ENCODE peak calls at places on chromosomes 4 and X, in ten cellular contexts. N is body of pancreas, C is ovary, J is IMR-90, H is lower leg skin, K is A549, R is heart left ventricle, D is thyroid gland, G is HepG2, T is uterus. Q is an unnamed sample.

GRCh38 chr4:59987289-59987688 is 1212.8 kb upstream of the ADGRL3 start:
- DNase-seq in N (no peak), C (no peak), J (no peak), H (no peak), K (no peak), R (no peak), D (no peak), G (no peak), T (no peak), Q (no peak)

GRCh38 chr4:148998719-148999118 is 556.5 kb upstream of the NR3C2 start:
- DNase-seq in N (no peak), C (no peak), J (peak), H (no peak), K (no peak), R (no peak), D (no peak), G (peak), T (no peak), Q (no peak)

GRCh38 chr4:23654791-23655190 is 235.1 kb downstream of the PPARGC1A start:
- DNase-seq in N (no peak), C (no peak), J (no peak), H (no peak), K (no peak), R (no peak), D (no peak), G (no peak), T (no peak), Q (no peak)

GRCh38 chrX:21711126-21711847 is 46.6 kb downstream of the SMPX start:
- DNase-seq in N (no peak), C (no peak), J (no peak), H (no peak), K (no peak), R (peak), D (no peak), G (no peak), T (no peak), Q (no peak)

GRCh38 chr4:74671074-74671698 is 123.1 kb downstream of the BTC start:
- DNase-seq in N (peak), C (no peak), J (peak), H (no peak), K (peak), R (no peak), D (peak), G (peak), T (no peak), Q (peak)

GRCh38 chr4:151228196-151229119 is 48.5 kb upstream of the PRSS48 start:
- DNase-seq in N (no peak), C (no peak), J (peak), H (no peak), K (no peak), R (no peak), D (no peak), G (no peak), T (no peak), Q (no peak)

GRCh38 chr4:136643416-136643815 is 888.9 kb downstream of the PCDH18 start:
- DNase-seq in N (no peak), C (no peak), J (no peak), H (no peak), K (no peak), R (no peak), D (no peak), G (no peak), T (no peak), Q (no peak)

GRCh38 chrX:71612256-71612655 is 6.1 kb downstream of the CXCR3 start:
- DNase-seq in N (no peak), C (no peak), J (no peak), H (no peak), K (no peak), R (no peak), D (no peak), G (no peak), T (no peak), Q (no peak)

GRCh38 chr4:155675709-155676429 is 9.2 kb downstream of the GUCY1A1 start:
- DNase-seq in N (no peak), C (no peak), J (no peak), H (no peak), K (no peak), R (no peak), D (no peak), G (no peak), T (peak), Q (no peak)

GRCh38 chrX:110123331-110123782 is 120.4 kb downstream of the TMEM164 start:
- DNase-seq in N (no peak), C (no peak), J (no peak), H (no peak), K (no peak), R (no peak), D (no peak), G (peak), T (no peak), Q (no peak)

GRCh38 chr4:164212134-164212533 is 541.8 kb upstream of the SMIM31 start:
- DNase-seq in N (no peak), C (no peak), J (no peak), H (no peak), K (no peak), R (no peak), D (no peak), G (no peak), T (no peak), Q (no peak)

DNA sequence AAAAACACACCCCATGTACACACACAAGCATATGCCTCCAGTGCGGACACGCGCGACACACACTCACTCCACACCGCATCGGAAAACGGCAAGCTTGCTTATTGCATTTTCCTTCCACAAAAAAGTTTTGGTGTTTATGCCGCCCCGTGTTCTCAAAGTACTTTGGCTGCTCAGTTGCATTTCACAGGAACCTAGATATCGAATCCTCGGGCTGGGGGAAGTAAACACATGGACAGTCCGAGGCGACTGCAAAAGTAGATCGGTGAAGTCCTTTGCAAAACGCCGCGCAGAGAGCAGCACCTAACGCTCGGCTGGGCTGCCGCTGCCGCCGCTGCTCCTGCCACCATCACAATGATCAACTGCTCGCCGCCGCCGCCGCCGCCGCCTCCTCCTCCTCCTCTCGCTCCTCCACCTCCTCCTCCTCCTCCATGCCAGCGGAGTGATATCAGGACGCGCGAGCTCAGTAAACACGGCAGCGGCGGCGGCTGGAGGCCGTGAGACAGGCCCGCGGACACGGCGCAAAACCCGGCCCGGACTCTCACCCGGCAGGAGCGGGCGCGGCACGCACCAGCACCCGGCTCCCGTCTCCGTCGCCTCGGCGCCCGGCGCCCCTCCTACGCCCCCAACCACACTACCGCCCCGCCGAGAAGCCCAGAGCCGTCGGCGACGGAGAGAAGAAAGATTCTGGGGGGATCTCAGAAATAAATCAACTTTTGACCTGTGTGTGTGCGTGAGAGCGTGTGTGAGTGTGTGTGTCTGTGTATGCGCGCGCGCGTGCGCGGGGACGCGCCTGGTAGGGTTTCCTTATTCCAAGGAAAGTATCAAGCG is at the start of gene MAML3:
- DNase-seq in N (peak), C (peak), J (peak), H (peak), K (no peak), R (peak), D (peak), G (peak), T (peak), Q (peak)
- TF ChIP-seq POLR2A in N (peak), C (peak), J (peak), H (no peak), K (peak), R (peak), D (peak), G (no peak), T (peak), Q (peak)

DNA sequence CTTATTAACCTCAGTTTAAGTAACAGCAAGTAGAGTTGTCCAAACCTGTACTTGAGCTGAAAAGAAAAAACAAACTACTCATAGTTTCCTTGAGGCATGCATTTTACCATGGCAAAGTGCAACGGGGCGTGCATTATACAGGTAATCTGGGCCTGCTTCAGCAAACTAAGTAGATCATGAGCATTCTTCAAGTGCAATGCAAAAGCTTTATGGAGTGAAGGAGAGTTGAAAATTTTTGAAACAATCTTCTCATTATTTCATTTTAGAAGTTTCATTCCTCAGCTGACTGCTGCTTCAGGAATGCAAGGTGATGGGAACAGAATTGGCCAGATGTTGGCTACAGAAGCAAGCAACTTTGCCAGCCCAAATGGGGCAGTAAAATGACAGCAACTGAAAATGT is 145.4 kb upstream of the FGF13 start:
- DNase-seq in N (no peak), C (no peak), J (no peak), H (no peak), K (no peak), R (no peak), D (peak), G (no peak), T (no peak), Q (no peak)
- H3K4me3 ChIP-seq in N (no peak), C (no peak), J (no peak), H (no peak), K (no peak), R (no peak), D (no peak), G (no peak), T (no peak), Q (no peak)

GRCh38 chr4:67576538-67576937 is 18.0 kb downstream of the STAP1 start:
- DNase-seq in N (no peak), C (no peak), J (no peak), H (no peak), K (no peak), R (no peak), D (no peak), G (no peak), T (no peak), Q (no peak)

GRCh38 chr4:67575889-67576329 is 17.4 kb downstream of the STAP1 start:
- DNase-seq in N (no peak), C (no peak), J (no peak), H (no peak), K (no peak), R (no peak), D (no peak), G (no peak), T (no peak), Q (no peak)

GRCh38 chr4:67571975-67572374 is 13.4 kb downstream of the STAP1 start:
- DNase-seq in N (no peak), C (no peak), J (no peak), H (no peak), K (no peak), R (no peak), D (no peak), G (no peak), T (no peak), Q (no peak)

GRCh38 chr4:67573193-67573592 is 14.7 kb downstream of the STAP1 start:
- DNase-seq in N (no peak), C (no peak), J (no peak), H (no peak), K (no peak), R (no peak), D (no peak), G (no peak), T (no peak), Q (no peak)

GRCh38 chr4:67575232-67575888 is 16.8 kb downstream of the STAP1 start:
- DNase-seq in N (peak), C (no peak), J (no peak), H (no peak), K (no peak), R (no peak), D (no peak), G (no peak), T (no peak), Q (no peak)
- TF ChIP-seq POLR2A in N (peak), C (no peak), J (no peak), H (no peak), K (no peak), R (no peak), D (no peak), G (no peak), T (no peak), Q (no peak)

DNA sequence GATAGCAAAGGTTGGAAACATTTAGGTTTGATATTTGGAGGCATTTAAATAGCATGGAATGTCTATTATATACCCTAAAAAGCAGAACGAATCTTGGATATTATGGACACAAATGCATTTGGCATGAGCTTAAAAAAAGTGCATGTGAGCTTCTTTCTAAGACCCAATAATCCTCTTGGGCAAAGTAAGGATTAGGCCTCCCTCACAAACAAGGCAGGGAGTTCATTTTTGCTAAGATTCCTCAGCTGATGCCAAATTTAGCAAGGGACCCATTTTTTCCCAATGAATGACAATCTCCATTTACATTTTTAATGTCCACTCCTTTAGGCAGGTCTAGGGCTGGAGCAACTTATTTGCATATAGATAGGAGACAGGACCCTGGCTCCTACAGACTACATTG is 199.8 kb downstream of the SOWAHB start:
- DNase-seq in N (no peak), C (no peak), J (no peak), H (no peak), K (no peak), R (no peak), D (no peak), G (no peak), T (no peak), Q (no peak)
- H3K4me3 ChIP-seq in N (no peak), C (no peak), J (no peak), H (no peak), K (no peak), R (no peak), D (no peak), G (no peak), T (no peak), Q (no peak)

GRCh38 chr4:122797405-122798094 is 29.1 kb upstream of the FGF2 start:
- DNase-seq in N (no peak), C (no peak), J (no peak), H (no peak), K (no peak), R (no peak), D (no peak), G (no peak), T (no peak), Q (no peak)

GRCh38 chr4:122793811-122794210 is 32.8 kb upstream of the FGF2 start:
- DNase-seq in N (no peak), C (no peak), J (no peak), H (no peak), K (no peak), R (no peak), D (no peak), G (no peak), T (no peak), Q (no peak)

GRCh38 chr4:122798101-122798500 is 28.5 kb upstream of the FGF2 start:
- DNase-seq in N (peak), C (peak), J (peak), H (peak), K (peak), R (peak), D (peak), G (peak), T (peak), Q (peak)

GRCh38 chr4:122798917-122799316 is 27.7 kb upstream of the FGF2 start:
- DNase-seq in N (no peak), C (no peak), J (no peak), H (no peak), K (no peak), R (no peak), D (no peak), G (no peak), T (no peak), Q (no peak)

DNA sequence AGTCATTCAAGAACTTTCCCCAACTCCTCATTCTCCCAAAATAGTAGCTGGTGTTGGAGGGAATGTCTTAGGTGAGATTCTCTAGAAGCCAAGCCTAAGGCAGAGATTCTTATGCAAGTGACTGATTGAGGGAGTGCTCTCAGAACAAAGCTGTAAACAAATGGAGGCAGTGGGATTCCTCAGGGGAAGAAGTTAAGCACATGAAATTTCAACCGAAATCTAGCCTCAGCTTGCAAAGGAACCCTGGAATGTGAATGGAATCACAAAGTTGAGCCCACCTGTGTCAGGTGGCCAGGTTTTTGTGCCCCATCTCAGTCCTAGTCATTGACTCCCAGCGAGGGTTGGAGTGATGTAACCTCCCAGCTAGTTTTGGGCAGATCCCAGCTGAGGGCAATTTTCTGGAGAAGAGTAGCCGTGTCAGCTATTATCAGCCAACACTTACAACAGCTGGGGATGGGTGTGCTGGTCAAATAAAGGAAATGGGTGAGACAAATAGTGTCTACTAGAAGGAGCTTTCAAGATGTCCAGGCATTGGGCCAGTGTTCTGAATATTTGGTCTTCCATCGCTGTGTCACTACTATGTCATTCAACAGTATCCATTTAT is 29.7 kb upstream of the FGF2 start:
- DNase-seq in N (no peak), C (no peak), J (peak), H (no peak), K (no peak), R (no peak), D (no peak), G (no peak), T (no peak), Q (no peak)
- TF ChIP-seq POLR2A in N (no peak), C (no peak), J (no peak), H (no peak), K (no peak), R (no peak), D (no peak), G (no peak), T (no peak), Q (no peak)

GRCh38 chrX:47936940-47937317 is 66.9 kb downstream of the ZNF182 start:
- DNase-seq in N (no peak), C (no peak), J (no peak), H (no peak), K (no peak), R (no peak), D (no peak), G (no peak), T (no peak), Q (no peak)
- H3K4me3 ChIP-seq in N (no peak), C (no peak), J (no peak), H (no peak), K (no peak), R (peak), D (no peak), G (no peak), T (no peak), Q (no peak)

Q was measured in testis.